ENCODE peak calls at places on chromosome 15, in four cellular contexts. L, T, S and C are unnamed samples.

GRCh38 chr15:92101706-92102434 is 248.4 kb downstream of the SLCO3A1 start:
- DNase-seq in L (no peak), T (no peak), S (no peak), C (no peak)

GRCh38 chr15:72491768-72492167 is 17.6 kb downstream of the ARIH1 start:
- DNase-seq in T (no peak), L (no peak), S (no peak), C (peak)

GRCh38 chr15:92385096-92385495 is 8.6 kb upstream of the ST8SIA2 start:
- DNase-seq in L (no peak), S (no peak), T (no peak), C (no peak)

GRCh38 chr15:63941698-63942465 is 104.4 kb downstream of the DAPK2 start:
- DNase-seq in L (no peak), S (no peak), T (no peak), C (no peak)

GRCh38 chr15:94061041-94061440 is 170.3 kb upstream of the MCTP2 start:
- DNase-seq in L (no peak), T (no peak), S (no peak), C (no peak)

GRCh38 chr15:65812921-65813320 is 20.8 kb upstream of the DENND4A start:
- DNase-seq in S (no peak), T (no peak), L (no peak), C (no peak)

GRCh38 chr15:67826717-67827560 is 1.6 kb downstream of the SKOR1 start:
- DNase-seq in S (no peak), L (no peak), T (no peak), C (no peak)

GRCh38 chr15:72319360-72319984 is 485 bp downstream of the CELF6 start:
- DNase-seq in T (peak), S (no peak), L (no peak), C (no peak)

GRCh38 chr15:97502038-97502437 is 458.5 kb upstream of the ARRDC4 start:
- DNase-seq in S (no peak), L (no peak), T (no peak), C (no peak)

DNA sequence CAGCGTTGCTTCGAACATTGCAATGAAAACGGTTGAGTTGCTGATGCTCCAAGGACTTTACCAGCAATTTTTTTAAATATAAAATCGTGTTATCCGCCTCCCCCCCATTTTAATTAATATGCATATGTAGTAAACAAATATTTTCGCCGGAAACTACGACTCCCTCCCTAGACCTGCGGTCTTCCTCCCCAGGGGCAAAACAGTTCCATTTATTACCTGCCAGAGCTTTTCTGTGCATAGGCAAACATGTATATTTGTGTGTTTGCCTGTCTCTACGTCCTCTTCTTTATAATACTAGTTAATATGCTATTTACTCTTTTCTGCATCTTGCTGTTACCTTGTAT is 593 bp upstream of the RSL24D1 start:
- DNase-seq in T (peak), S (no peak), L (no peak), C (no peak)
- TF ChIP-seq CTCF in T (no peak), S (no peak), L (no peak), C (peak)

DNA sequence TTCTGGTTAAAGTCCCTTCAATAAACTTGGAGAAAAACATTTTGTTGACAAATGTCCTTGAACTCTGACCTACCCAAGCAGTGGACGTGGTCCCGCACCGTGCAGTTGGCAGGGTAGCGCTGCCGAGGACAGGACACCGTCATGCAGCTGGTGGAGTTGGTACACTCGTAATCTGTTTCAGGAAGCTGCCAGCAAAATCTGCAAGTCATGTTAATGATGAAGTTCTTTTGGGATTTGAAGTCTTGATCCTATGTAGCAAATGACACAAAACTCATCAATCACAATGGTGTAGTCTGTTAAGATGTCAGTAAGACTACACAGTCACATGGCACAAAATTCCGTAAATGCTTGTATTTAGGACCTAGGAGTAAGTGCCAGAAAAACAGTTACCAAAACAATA is 5.5 kb downstream of the TM2D3 start:
- DNase-seq in S (no peak), T (no peak), L (no peak), C (no peak)
- TF ChIP-seq TCF7L2 in S (no peak), T (no peak), L (no peak), C (no peak)

GRCh38 chr15:101070024-101070423 is 150.9 kb downstream of the LRRK1 start:
- DNase-seq in S (no peak), L (no peak), T (no peak), C (no peak)
- TF ChIP-seq REST in S (no peak), L (no peak), T (no peak), C (no peak)

DNA sequence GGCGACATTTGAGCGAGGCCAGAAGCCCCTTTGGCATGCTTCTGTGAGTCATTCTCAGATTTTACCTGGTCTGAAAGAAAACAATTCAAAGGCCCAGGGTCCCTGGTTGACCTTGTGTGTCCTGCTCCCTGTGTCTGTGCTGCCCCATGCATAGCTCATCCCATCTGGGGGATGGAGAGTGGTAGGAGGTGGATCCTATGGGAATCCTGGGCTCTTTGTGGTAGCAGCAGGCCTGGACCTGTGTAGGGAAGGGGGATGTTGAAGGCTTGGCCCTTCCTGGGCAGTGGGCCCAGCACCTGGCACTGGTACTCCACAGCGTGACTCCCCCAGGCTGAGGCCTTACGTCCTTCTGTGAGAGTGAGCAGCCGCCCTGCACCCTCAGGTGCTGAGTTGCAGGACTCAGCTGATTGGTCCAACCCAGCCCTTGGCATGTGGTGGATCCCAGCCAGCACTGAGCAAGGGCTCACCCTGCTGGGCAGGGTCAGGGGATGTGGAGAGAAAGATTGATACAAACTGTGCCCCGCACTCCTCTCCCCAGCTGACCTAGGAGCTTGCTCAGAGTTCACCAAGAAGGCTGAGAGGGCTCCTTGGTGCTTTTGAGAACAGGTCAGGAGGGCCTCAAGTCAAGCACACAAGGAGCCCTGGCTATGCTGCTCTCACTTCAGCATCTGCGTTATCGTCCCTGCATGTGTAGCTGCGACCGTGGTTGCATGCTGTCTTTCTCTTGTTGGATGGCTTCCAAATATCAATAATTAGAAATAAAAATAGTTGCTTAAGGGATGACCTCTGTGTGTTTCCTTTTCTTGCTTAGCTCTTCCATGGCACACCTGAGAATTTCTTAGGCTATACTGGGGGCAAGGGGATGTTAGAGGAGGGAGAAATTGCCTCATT is 21.4 kb upstream of the JMJD7 start:
- DNase-seq in S (peak), T (no peak), L (peak), C (no peak)
- TF ChIP-seq CTCF in S (peak), T (peak), L (peak), C (no peak)

GRCh38 chr15:82021992-82022391 is 23.8 kb downstream of the MEX3B start:
- DNase-seq in S (no peak), L (no peak), T (peak), C (no peak)
- TF ChIP-seq TCF7L2 in S (no peak), L (no peak), T (no peak), C (no peak)

GRCh38 chr15:90315276-90315982 is 36.7 kb upstream of the ZNF774 start:
- DNase-seq in T (no peak), S (peak), L (no peak), C (no peak)
- TF ChIP-seq REST in T (no peak), S (no peak), L (no peak), C (no peak)

DNA sequence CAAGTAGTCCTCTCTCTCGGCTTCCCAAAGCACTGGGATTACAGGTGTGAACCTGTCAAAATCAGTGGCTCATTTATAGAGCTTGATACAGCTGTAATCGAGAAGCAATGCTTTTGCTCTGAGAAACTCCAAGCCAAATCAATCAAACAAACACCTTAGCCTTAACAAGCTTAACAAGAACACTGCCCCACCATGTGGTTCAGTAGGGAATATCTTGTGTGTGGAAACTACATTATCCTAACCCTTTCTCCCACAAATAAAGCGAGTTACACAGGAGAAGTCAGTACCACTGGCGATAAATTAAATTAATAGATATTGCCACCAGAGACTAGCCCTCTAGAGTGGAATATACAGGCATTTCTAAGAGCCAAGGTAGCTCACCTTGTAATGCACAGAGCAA is 13.9 kb downstream of the CDAN1 start:
- DNase-seq in S (peak), T (no peak), L (no peak), C (no peak)
- TF ChIP-seq CTCF in S (peak), T (no peak), L (peak), C (no peak)

GRCh38 chr15:101063891-101064794 is 145.0 kb downstream of the LRRK1 start:
- DNase-seq in T (no peak), L (no peak), S (peak), C (no peak)
- TF ChIP-seq TCF7L2 in T (no peak), L (no peak), S (no peak), C (no peak)